ENCODE peak calls at places on chromosomes 12 and 14, in eight cellular contexts. One of them, this sample, is unnamed.

GRCh38 chr12:78878447-78878846 is 13.9 kb downstream of the SYT1 start:
- DNase-seq in activated naive CD8-positive, alpha-beta T cell treated with anti-CD3 and anti-CD28 coated beads, Interleukin-2, amount 50 U/mL, for 16 hours: no peak
- DNase-seq in NCI-H187 treated with DMSO at 0.1 percent for 48 hours: peak; percentile 85
- DNase-seq in hypothalamus: no peak
- DNase-seq in stimulated activated CD8-positive, alpha-beta memory T cell treated with anti-CD3 and anti-CD28 coated beads, Interleukin-15, amount 100 ng/mL, for 1 hour: no peak
- DNase-seq in pons: no peak
- DNase-seq in AG09319: no peak
- DNase-seq in Kasumi-1: no peak
- DNase-seq in this sample: no peak

GRCh38 chr14:34081126-34081575 is 130.3 kb upstream of the EGLN3 start:
- DNase-seq in activated naive CD8-positive, alpha-beta T cell treated with anti-CD3 and anti-CD28 coated beads, Interleukin-2, amount 50 U/mL, for 16 hours: no peak
- DNase-seq in NCI-H187 treated with DMSO at 0.1 percent for 48 hours: no peak
- DNase-seq in hypothalamus: no peak
- DNase-seq in stimulated activated CD8-positive, alpha-beta memory T cell treated with anti-CD3 and anti-CD28 coated beads, Interleukin-15, amount 100 ng/mL, for 1 hour: no peak
- DNase-seq in pons: no peak
- DNase-seq in AG09319: peak; percentile 4
- DNase-seq in Kasumi-1: no peak
- DNase-seq in this sample: no peak

GRCh38 chr12:31388713-31389112 is 62.8 kb upstream of the SINHCAF start:
- DNase-seq in activated naive CD8-positive, alpha-beta T cell treated with anti-CD3 and anti-CD28 coated beads, Interleukin-2, amount 50 U/mL, for 16 hours: no peak
- DNase-seq in NCI-H187 treated with DMSO at 0.1 percent for 48 hours: no peak
- DNase-seq in hypothalamus: no peak
- DNase-seq in stimulated activated CD8-positive, alpha-beta memory T cell treated with anti-CD3 and anti-CD28 coated beads, Interleukin-15, amount 100 ng/mL, for 1 hour: no peak
- DNase-seq in pons: no peak
- DNase-seq in AG09319: no peak
- DNase-seq in Kasumi-1: no peak
- DNase-seq in this sample: no peak

GRCh38 chr12:22334696-22335290 is at the start of gene ST8SIA1:
- DNase-seq in activated naive CD8-positive, alpha-beta T cell treated with anti-CD3 and anti-CD28 coated beads, Interleukin-2, amount 50 U/mL, for 16 hours: no peak
- DNase-seq in NCI-H187 treated with DMSO at 0.1 percent for 48 hours: no peak
- DNase-seq in hypothalamus: peak; percentile 74
- DNase-seq in stimulated activated CD8-positive, alpha-beta memory T cell treated with anti-CD3 and anti-CD28 coated beads, Interleukin-15, amount 100 ng/mL, for 1 hour: peak; percentile 23
- DNase-seq in pons: no peak
- DNase-seq in AG09319: no peak
- DNase-seq in Kasumi-1: peak; percentile 20
- DNase-seq in this sample: no peak

GRCh38 chr14:69263364-69263763 is 3.4 kb downstream of the GALNT16 start:
- DNase-seq in activated naive CD8-positive, alpha-beta T cell treated with anti-CD3 and anti-CD28 coated beads, Interleukin-2, amount 50 U/mL, for 16 hours: no peak
- DNase-seq in NCI-H187 treated with DMSO at 0.1 percent for 48 hours: peak; percentile 60
- DNase-seq in hypothalamus: peak; percentile 46
- DNase-seq in stimulated activated CD8-positive, alpha-beta memory T cell treated with anti-CD3 and anti-CD28 coated beads, Interleukin-15, amount 100 ng/mL, for 1 hour: no peak
- DNase-seq in pons: peak; percentile 36
- DNase-seq in AG09319: peak; percentile 96
- DNase-seq in Kasumi-1: no peak
- DNase-seq in this sample: no peak

GRCh38 chr14:91273885-91274273 is 29.4 kb upstream of the GPR68 start:
- DNase-seq in activated naive CD8-positive, alpha-beta T cell treated with anti-CD3 and anti-CD28 coated beads, Interleukin-2, amount 50 U/mL, for 16 hours: no peak
- DNase-seq in NCI-H187 treated with DMSO at 0.1 percent for 48 hours: no peak
- DNase-seq in hypothalamus: no peak
- DNase-seq in stimulated activated CD8-positive, alpha-beta memory T cell treated with anti-CD3 and anti-CD28 coated beads, Interleukin-15, amount 100 ng/mL, for 1 hour: no peak
- DNase-seq in pons: no peak
- DNase-seq in AG09319: no peak
- DNase-seq in Kasumi-1: no peak
- DNase-seq in this sample: no peak

GRCh38 chr14:96170961-96171592 is 33.6 kb upstream of the BDKRB2 start:
- DNase-seq in activated naive CD8-positive, alpha-beta T cell treated with anti-CD3 and anti-CD28 coated beads, Interleukin-2, amount 50 U/mL, for 16 hours: no peak
- DNase-seq in NCI-H187 treated with DMSO at 0.1 percent for 48 hours: no peak
- DNase-seq in hypothalamus: no peak
- DNase-seq in stimulated activated CD8-positive, alpha-beta memory T cell treated with anti-CD3 and anti-CD28 coated beads, Interleukin-15, amount 100 ng/mL, for 1 hour: no peak
- DNase-seq in pons: no peak
- DNase-seq in AG09319: no peak
- DNase-seq in Kasumi-1: no peak
- DNase-seq in this sample: no peak

GRCh38 chr14:100677152-100677924 is 49.4 kb upstream of the DLK1 start:
- DNase-seq in activated naive CD8-positive, alpha-beta T cell treated with anti-CD3 and anti-CD28 coated beads, Interleukin-2, amount 50 U/mL, for 16 hours: no peak
- DNase-seq in NCI-H187 treated with DMSO at 0.1 percent for 48 hours: no peak
- DNase-seq in hypothalamus: no peak
- DNase-seq in stimulated activated CD8-positive, alpha-beta memory T cell treated with anti-CD3 and anti-CD28 coated beads, Interleukin-15, amount 100 ng/mL, for 1 hour: no peak
- DNase-seq in pons: no peak
- DNase-seq in AG09319: no peak
- DNase-seq in Kasumi-1: peak; percentile 94
- DNase-seq in this sample: peak; percentile 13

GRCh38 chr12:107042801-107043200 is 50.5 kb downstream of the CRY1 start:
- DNase-seq in activated naive CD8-positive, alpha-beta T cell treated with anti-CD3 and anti-CD28 coated beads, Interleukin-2, amount 50 U/mL, for 16 hours: no peak
- DNase-seq in NCI-H187 treated with DMSO at 0.1 percent for 48 hours: no peak
- DNase-seq in hypothalamus: no peak
- DNase-seq in stimulated activated CD8-positive, alpha-beta memory T cell treated with anti-CD3 and anti-CD28 coated beads, Interleukin-15, amount 100 ng/mL, for 1 hour: no peak
- DNase-seq in pons: no peak
- DNase-seq in AG09319: no peak
- DNase-seq in Kasumi-1: no peak
- DNase-seq in this sample: no peak

GRCh38 chr14:73283592-73284379 is 46.5 kb downstream of the PAPLN start:
- DNase-seq in activated naive CD8-positive, alpha-beta T cell treated with anti-CD3 and anti-CD28 coated beads, Interleukin-2, amount 50 U/mL, for 16 hours: no peak
- DNase-seq in NCI-H187 treated with DMSO at 0.1 percent for 48 hours: no peak
- DNase-seq in hypothalamus: no peak
- DNase-seq in stimulated activated CD8-positive, alpha-beta memory T cell treated with anti-CD3 and anti-CD28 coated beads, Interleukin-15, amount 100 ng/mL, for 1 hour: no peak
- DNase-seq in pons: peak; percentile 65
- DNase-seq in AG09319: no peak
- DNase-seq in Kasumi-1: no peak
- DNase-seq in this sample: no peak

GRCh38 chr14:89237923-89238529 is 179.0 kb downstream of the FOXN3 start:
- DNase-seq in activated naive CD8-positive, alpha-beta T cell treated with anti-CD3 and anti-CD28 coated beads, Interleukin-2, amount 50 U/mL, for 16 hours: no peak
- DNase-seq in NCI-H187 treated with DMSO at 0.1 percent for 48 hours: no peak
- DNase-seq in hypothalamus: no peak
- DNase-seq in stimulated activated CD8-positive, alpha-beta memory T cell treated with anti-CD3 and anti-CD28 coated beads, Interleukin-15, amount 100 ng/mL, for 1 hour: no peak
- DNase-seq in pons: no peak
- DNase-seq in AG09319: peak; percentile 8
- DNase-seq in Kasumi-1: peak; percentile 57
- DNase-seq in this sample: peak; percentile 30

GRCh38 chr12:28759334-28759733 is 389.7 kb upstream of the FAR2 start:
- DNase-seq in activated naive CD8-positive, alpha-beta T cell treated with anti-CD3 and anti-CD28 coated beads, Interleukin-2, amount 50 U/mL, for 16 hours: no peak
- DNase-seq in NCI-H187 treated with DMSO at 0.1 percent for 48 hours: no peak
- DNase-seq in hypothalamus: no peak
- DNase-seq in stimulated activated CD8-positive, alpha-beta memory T cell treated with anti-CD3 and anti-CD28 coated beads, Interleukin-15, amount 100 ng/mL, for 1 hour: no peak
- DNase-seq in pons: no peak
- DNase-seq in AG09319: no peak
- DNase-seq in Kasumi-1: no peak
- DNase-seq in this sample: no peak

GRCh38 chr12:122028601-122029560 is 7.2 kb downstream of the BCL7A start:
- DNase-seq in activated naive CD8-positive, alpha-beta T cell treated with anti-CD3 and anti-CD28 coated beads, Interleukin-2, amount 50 U/mL, for 16 hours: no peak
- DNase-seq in NCI-H187 treated with DMSO at 0.1 percent for 48 hours: no peak
- DNase-seq in hypothalamus: peak; percentile 24
- DNase-seq in stimulated activated CD8-positive, alpha-beta memory T cell treated with anti-CD3 and anti-CD28 coated beads, Interleukin-15, amount 100 ng/mL, for 1 hour: no peak
- DNase-seq in pons: peak; percentile 77
- DNase-seq in AG09319: no peak
- DNase-seq in Kasumi-1: no peak
- DNase-seq in this sample: no peak

GRCh38 chr14:99150236-99150635 is 121.8 kb downstream of the BCL11B start:
- DNase-seq in activated naive CD8-positive, alpha-beta T cell treated with anti-CD3 and anti-CD28 coated beads, Interleukin-2, amount 50 U/mL, for 16 hours: no peak
- DNase-seq in NCI-H187 treated with DMSO at 0.1 percent for 48 hours: no peak
- DNase-seq in hypothalamus: no peak
- DNase-seq in stimulated activated CD8-positive, alpha-beta memory T cell treated with anti-CD3 and anti-CD28 coated beads, Interleukin-15, amount 100 ng/mL, for 1 hour: no peak
- DNase-seq in pons: no peak
- DNase-seq in AG09319: no peak
- DNase-seq in Kasumi-1: no peak
- DNase-seq in this sample: no peak

This sample was measured in MV-4-11.